ENCODE peak calls at places on chromosomes 7 and 10, in five cellular contexts. S, I, Z, R and J are unnamed samples.

GRCh38 chr10:112546474-112546873 is 99.5 kb downstream of the VTI1A start:
- DNase-seq in R (no peak), Z (no peak), S (peak), I (no peak), J (no peak)

GRCh38 chr7:149721084-149721601 is 52.2 kb downstream of the ZNF467 start:
- DNase-seq in R (no peak), I (no peak), Z (no peak), S (no peak), J (no peak)

GRCh38 chr10:112394475-112394875 is 20.6 kb downstream of the ACSL5 start:
- DNase-seq in R (no peak), S (no peak), I (no peak), Z (no peak), J (no peak)

GRCh38 chr7:129298268-129298893 is 73.6 kb downstream of the AHCYL2 start:
- DNase-seq in I (peak), S (no peak), R (peak), Z (peak), J (no peak)

GRCh38 chr10:33041783-33042437 is 83.9 kb upstream of the ITGB1 start:
- DNase-seq in S (no peak), R (no peak), I (peak), Z (no peak), J (no peak)

GRCh38 chr10:124744047-124744687 is at the start of gene FAM53B:
- DNase-seq in Z (peak), I (peak), R (peak), S (peak), J (peak)

GRCh38 chr10:30812018-30812851 is 182.7 kb upstream of the LYZL2 start:
- DNase-seq in I (no peak), Z (no peak), R (no peak), S (peak), J (no peak)

GRCh38 chr10:29057712-29058426 is 231.0 kb upstream of the LYZL1 start:
- DNase-seq in I (peak), R (no peak), S (no peak), Z (no peak), J (no peak)

GRCh38 chr7:7745966-7746365 is 27.6 kb upstream of the RPA3 start:
- DNase-seq in S (no peak), R (no peak), I (no peak), Z (no peak), J (no peak)

GRCh38 chr10:101986277-101986971 is 69.5 kb downstream of the ARMH3 start:
- DNase-seq in S (peak), R (no peak), I (peak), Z (no peak), J (no peak)

GRCh38 chr10:75754096-75754495 is 322.7 kb downstream of the LRMDA start:
- DNase-seq in R (no peak), I (no peak), Z (no peak), S (no peak), J (no peak)

GRCh38 chr10:60572511-60573194 is 183.0 kb upstream of the ANK3 start:
- DNase-seq in I (peak), R (peak), Z (peak), S (no peak), J (no peak)

GRCh38 chr7:155214328-155214986 is 83.2 kb upstream of the INSIG1 start:
- DNase-seq in S (no peak), Z (no peak), R (no peak), I (peak), J (no peak)

GRCh38 chr10:15763001-15763400 is 43.3 kb upstream of the ITGA8 start:
- DNase-seq in Z (no peak), S (no peak), I (no peak), R (no peak), J (no peak)

GRCh38 chr7:16028103-16028502 is 341.6 kb upstream of the MEOX2 start:
- DNase-seq in Z (no peak), S (no peak), I (no peak), R (no peak), J (no peak)